ENCODE peak calls at places on chromosomes 3 and 15, in four cellular contexts. M, V, H and O are unnamed samples. For H3K27me3 and H3K36me3, the result is how much of the 10 kb centered on the place peaks cover.

GRCh38 chr3:113771993-113772392 is 25.2 kb downstream of the ATP6V1A start:
- DNase-seq in H (no peak), M (no peak), V (no peak), O (no peak)

GRCh38 chr15:33158359-33158758 is 36.2 kb downstream of the FMN1 start:
- DNase-seq in H (no peak), V (no peak), M (no peak), O (no peak)

GRCh38 chr3:142976621-142977398 is 13.3 kb upstream of the PAQR9 start:
- DNase-seq in M (peak), V (no peak), H (peak), O (no peak)

GRCh38 chr3:134473868-134474546 is 11.8 kb downstream of the ANAPC13 start:
- DNase-seq in V (peak), M (peak), H (peak), O (no peak)

GRCh38 chr3:152021951-152022461 is 148.6 kb downstream of the SUCNR1 start:
- DNase-seq in V (no peak), M (no peak), H (no peak), O (no peak)

GRCh38 chr15:76994971-76995945 is at the start of gene PSTPIP1:
- DNase-seq in M (no peak), V (no peak), H (no peak), O (no peak)

GRCh38 chr15:75695206-75695605 is 17.4 kb downstream of the CSPG4 start:
- DNase-seq in V (no peak), M (no peak), H (no peak), O (no peak)

GRCh38 chr15:65226221-65226620 is 14.9 kb upstream of the CILP start:
- DNase-seq in M (no peak), V (no peak), H (no peak), O (no peak)

GRCh38 chr15:101088788-101089578 is 162.9 kb downstream of the CHSY1 start:
- DNase-seq in H (peak), M (peak), V (no peak), O (no peak)

DNA sequence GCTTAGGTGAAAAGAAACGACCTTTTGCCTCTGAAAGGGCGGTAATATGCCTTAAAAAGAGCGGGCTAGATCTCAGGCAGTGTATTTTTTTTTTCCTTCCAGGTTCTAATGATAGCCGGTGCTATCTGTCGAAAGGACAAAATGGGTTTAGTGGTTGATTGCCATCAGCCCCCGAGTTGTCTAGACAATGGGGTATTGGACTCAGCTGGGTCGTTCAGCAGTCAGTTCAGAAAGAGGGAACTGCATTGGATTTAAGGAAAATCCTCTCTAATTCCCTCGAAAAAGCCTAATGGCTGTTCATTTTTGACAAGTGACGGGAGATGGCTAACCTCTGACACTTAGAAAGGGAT is 728 bp downstream of the EIF2B5 start:
- DNase-seq in M (no peak), H (no peak), V (no peak), O (no peak)
- H3K27me3 ChIP-seq in M (under half), H (under half), V (under half), O (under half)

GRCh38 chr3:58427661-58428361 is 5.8 kb downstream of the PDHB start:
- DNase-seq in H (no peak), M (no peak), V (no peak), O (no peak)
- H3K36me3 ChIP-seq in H (under half), M (half or more), V (half or more), O (half or more)

DNA sequence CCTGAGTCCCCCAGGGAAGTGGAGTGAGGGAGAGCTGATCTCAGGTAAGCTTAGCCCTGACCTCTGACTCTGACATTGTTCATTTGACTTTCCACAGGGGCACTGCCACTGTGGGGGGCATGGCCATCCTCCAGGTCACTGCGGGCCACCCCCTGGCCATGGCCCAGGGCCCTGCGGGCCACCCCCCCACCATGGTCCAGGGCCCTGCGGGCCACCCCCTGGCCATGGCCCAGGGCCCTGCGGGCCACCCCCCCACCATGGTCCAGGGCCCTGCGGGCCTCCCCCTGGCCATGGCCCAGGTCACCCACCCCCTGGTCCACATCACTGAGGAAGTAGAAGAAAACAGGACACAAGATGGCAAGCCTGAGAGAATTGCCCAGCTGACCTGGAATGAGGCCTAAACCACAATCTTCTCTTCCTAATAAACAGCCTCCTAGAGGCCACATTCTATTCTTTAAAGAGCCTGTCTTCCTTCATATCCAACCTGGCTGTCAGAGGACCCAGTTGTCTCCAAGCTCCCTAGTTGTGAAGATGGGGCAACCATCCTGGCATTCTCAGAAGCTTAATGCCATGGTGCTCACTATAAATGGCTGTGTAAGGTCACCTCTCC is 1.9 kb upstream of the DISP2 start:
- DNase-seq in V (no peak), M (no peak), H (no peak), O (no peak)
- TF ChIP-seq POLR2A in V (no peak), M (no peak), H (no peak), O (no peak)

DNA sequence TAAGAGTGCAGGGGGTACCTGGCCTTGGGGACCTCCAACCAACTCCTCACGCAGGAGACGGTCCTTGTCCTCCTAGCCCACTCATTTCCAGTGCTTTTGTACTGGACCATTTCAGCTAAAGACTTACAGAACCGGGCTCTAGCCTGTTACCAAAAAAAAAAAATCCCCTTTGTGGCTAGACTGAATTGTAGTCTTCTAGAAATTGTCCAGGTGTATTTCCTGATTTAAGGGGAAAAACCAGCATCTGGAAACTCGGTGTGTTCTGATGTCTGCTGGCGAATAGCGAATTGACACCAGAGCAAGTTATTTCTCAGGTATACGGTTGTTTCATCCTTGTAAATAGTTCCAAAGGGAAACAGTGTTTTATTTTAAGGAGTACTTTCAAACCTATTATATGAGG is 21.1 kb upstream of the MINDY4B start:
- DNase-seq in V (no peak), M (no peak), H (no peak), O (no peak)
- H3K27me3 ChIP-seq in V (under half), M (under half), H (under half), O (under half)

DNA sequence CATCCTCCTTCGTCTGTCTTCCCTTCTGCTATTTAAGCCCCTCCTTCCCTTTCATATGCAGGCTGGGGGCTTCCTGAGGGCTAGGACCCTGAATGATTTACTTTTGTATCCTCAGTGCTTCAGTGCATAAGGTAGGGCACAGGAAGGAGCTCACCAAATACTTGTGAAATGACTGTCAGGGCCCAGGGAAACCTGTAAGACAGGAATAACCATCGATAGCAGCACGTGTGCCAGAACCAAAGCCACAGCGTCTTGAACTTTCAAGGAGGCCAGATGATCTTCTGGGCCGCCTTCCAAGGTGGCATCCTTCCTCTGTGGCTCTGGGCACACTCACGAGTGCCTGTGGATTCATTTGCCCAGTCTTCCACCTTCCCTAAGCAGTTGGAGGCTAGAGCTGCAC is 3.9 kb downstream of the TMED3 start:
- DNase-seq in H (no peak), V (peak), M (no peak), O (no peak)
- H3K36me3 ChIP-seq in H (under half), V (half or more), M (under half), O (under half)

DNA sequence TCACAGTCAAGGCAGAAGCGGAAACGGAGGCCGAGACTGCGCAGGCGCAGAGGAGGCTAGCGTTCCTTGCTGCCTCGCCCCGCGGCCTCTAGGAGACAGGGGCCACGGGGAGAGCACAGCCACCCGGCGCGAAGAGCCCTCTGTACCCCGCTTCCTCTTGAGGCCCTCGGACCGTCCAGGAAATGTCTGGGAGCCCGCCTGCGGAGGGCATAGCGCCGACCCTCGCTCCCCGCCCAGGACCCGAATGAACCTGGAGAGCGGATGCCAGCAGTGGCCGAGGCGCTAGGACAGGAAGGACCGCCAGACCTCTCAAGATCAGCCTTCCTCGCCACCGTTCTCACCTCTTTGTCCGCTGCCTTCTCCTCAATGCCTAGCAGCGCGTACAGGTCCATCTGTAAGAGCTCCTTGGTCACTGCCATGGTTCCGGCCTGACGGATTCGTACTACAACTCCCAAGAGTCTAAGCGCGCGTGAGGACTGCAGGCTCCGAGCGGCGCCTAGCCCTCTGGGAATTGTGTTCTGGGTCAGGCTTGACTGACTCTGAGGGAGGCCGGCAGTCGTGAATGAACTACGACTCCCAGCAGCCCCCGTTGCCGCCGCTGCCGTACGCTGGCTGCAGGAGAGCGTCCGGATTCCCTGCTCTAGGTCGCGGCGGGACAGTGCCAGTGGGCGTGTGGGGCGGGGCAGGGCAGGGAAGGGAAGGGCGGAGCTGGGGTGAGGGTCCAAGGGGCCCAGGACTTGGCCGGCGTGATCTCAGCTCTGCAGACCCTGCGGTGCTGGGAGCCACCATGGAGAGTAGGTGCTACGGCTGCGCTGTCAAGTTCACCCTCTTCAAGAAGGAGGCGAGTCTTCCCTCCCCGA is at the start of the genes DNAJC17 and ZFYVE19:
- DNase-seq in M (peak), H (peak), V (peak), O (peak)
- TF ChIP-seq POLR2A in M (peak), H (no peak), V (no peak), O (no peak)

GRCh38 chr3:184384342-184384741 is 4.5 kb downstream of the CHRD start:
- DNase-seq in H (no peak), V (no peak), M (no peak), O (no peak)
- H3K27me3 ChIP-seq in H (under half), V (under half), M (under half), O (under half)

GRCh38 chr3:49054344-49054862 is 25.2 kb upstream of the IMPDH2 start:
- DNase-seq in V (no peak), M (no peak), H (no peak), O (no peak)

GRCh38 chr3:49053543-49053942 is 24.3 kb upstream of the IMPDH2 start:
- DNase-seq in M (no peak), V (no peak), H (no peak), O (no peak)

GRCh38 chr3:49057268-49057667 is 28.1 kb upstream of the IMPDH2 start:
- DNase-seq in V (no peak), H (no peak), M (no peak), O (no peak)

GRCh38 chr3:49058011-49058410 is 28.8 kb upstream of the IMPDH2 start:
- DNase-seq in H (no peak), V (no peak), M (no peak), O (no peak)
- H3K36me3 ChIP-seq in H (under half), V (half or more), M (under half), O (half or more)